ENCODE peak calls at places on chromosome 11, in five cellular contexts. O, D, H, U and K are unnamed samples.

GRCh38 chr11:4511846-4512245 is 29.4 kb downstream of the OR52K1 start:
- DNase-seq in O (no peak), D (no peak), H (no peak), U (no peak), K (no peak)

GRCh38 chr11:20599424-20600346 is at the start of gene SLC6A5:
- DNase-seq in O (no peak), D (no peak), H (no peak), U (peak; percentile 59), K (peak; percentile 13)

GRCh38 chr11:122098223-122098980 is 17.6 kb downstream of the BLID start:
- DNase-seq in O (no peak), D (no peak), H (no peak), U (no peak), K (no peak)

GRCh38 chr11:62865641-62866040 is 15.1 kb upstream of the SLC3A2 start:
- DNase-seq in O (no peak), D (no peak), H (no peak), U (no peak), K (no peak)

GRCh38 chr11:46719048-46719542 is at the start of gene F2:
- DNase-seq in O (no peak), D (no peak), H (no peak), U (no peak), K (no peak)

GRCh38 chr11:69972351-69972802 is 105.7 kb upstream of the ANO1 start:
- DNase-seq in O (no peak), D (no peak), H (peak; percentile 24), U (no peak), K (no peak)

GRCh38 chr11:7901319-7901854 is 29.7 kb downstream of the OR10A6 start:
- DNase-seq in O (no peak), D (no peak), H (no peak), U (no peak), K (no peak)

GRCh38 chr11:84594602-84595001 is 1032.5 kb downstream of the DLG2 start:
- DNase-seq in O (no peak), D (no peak), H (no peak), U (no peak), K (no peak)

GRCh38 chr11:47714554-47715081 is 551 bp downstream of the AGBL2 start:
- DNase-seq in O (no peak), D (no peak), H (no peak), U (no peak), K (no peak)

GRCh38 chr11:8285228-8285627 is 21.6 kb upstream of the LMO1 start:
- DNase-seq in O (no peak), D (no peak), H (no peak), U (no peak), K (no peak)

GRCh38 chr11:28318861-28319260 is 210.7 kb downstream of the METTL15 start:
- DNase-seq in O (no peak), D (no peak), H (no peak), U (no peak), K (no peak)

GRCh38 chr11:13009921-13010736 is 1.0 kb downstream of the RASSF10 start:
- DNase-seq in O (no peak), D (no peak), H (peak; percentile 53), U (no peak), K (no peak)

GRCh38 chr11:66100272-66101037 is 30.4 kb downstream of the PACS1 start:
- DNase-seq in O (peak; percentile 48), D (peak; percentile 15), H (peak; percentile 82), U (no peak), K (no peak)

GRCh38 chr11:80096736-80097135 is 655.9 kb upstream of the TENM4 start:
- DNase-seq in O (peak; percentile 92), D (no peak), H (no peak), U (no peak), K (peak; percentile 81)

GRCh38 chr11:124193221-124193945 is 10.2 kb downstream of the OR10D3 start:
- DNase-seq in O (no peak), D (no peak), H (no peak), U (no peak), K (no peak)

GRCh38 chr11:19359425-19360000 is 118.8 kb upstream of the E2F8 start:
- DNase-seq in O (no peak), D (no peak), H (no peak), U (no peak), K (no peak)

GRCh38 chr11:60367896-60368295 is 10.4 kb upstream of the MS4A7 start:
- DNase-seq in O (no peak), D (no peak), H (no peak), U (no peak), K (no peak)

GRCh38 chr11:114027941-114028340 is 31.6 kb upstream of the ZBTB16 start:
- DNase-seq in O (no peak), D (no peak), H (no peak), U (no peak), K (no peak)

GRCh38 chr11:119295178-119295577 is 21.8 kb downstream of the MCAM start:
- DNase-seq in O (no peak), D (no peak), H (no peak), U (no peak), K (no peak)

GRCh38 chr11:84273541-84273940 is 987.4 kb upstream of the CCDC90B start:
- DNase-seq in O (no peak), D (no peak), H (no peak), U (no peak), K (no peak)

GRCh38 chr11:134741453-134742227 is 329.6 kb upstream of the B3GAT1 start:
- DNase-seq in O (no peak), D (no peak), H (no peak), U (no peak), K (no peak)

GRCh38 chr11:47106839-47107520 is 69.7 kb downstream of the ARFGAP2 start:
- DNase-seq in O (no peak), D (no peak), H (no peak), U (no peak), K (no peak)

GRCh38 chr11:112364962-112365481 is 104.4 kb upstream of the PLET1 start:
- DNase-seq in O (no peak), D (no peak), H (no peak), U (no peak), K (peak; percentile 13)

GRCh38 chr11:129861702-129862107 is 33.7 kb downstream of the NFRKB start:
- DNase-seq in O (peak; percentile 94), D (no peak), H (no peak), U (no peak), K (peak; percentile 90)

GRCh38 chr11:120807414-120808150 is 216.3 kb upstream of the TBCEL start:
- DNase-seq in O (peak; percentile 100), D (no peak), H (no peak), U (no peak), K (peak; percentile 88)

DNA sequence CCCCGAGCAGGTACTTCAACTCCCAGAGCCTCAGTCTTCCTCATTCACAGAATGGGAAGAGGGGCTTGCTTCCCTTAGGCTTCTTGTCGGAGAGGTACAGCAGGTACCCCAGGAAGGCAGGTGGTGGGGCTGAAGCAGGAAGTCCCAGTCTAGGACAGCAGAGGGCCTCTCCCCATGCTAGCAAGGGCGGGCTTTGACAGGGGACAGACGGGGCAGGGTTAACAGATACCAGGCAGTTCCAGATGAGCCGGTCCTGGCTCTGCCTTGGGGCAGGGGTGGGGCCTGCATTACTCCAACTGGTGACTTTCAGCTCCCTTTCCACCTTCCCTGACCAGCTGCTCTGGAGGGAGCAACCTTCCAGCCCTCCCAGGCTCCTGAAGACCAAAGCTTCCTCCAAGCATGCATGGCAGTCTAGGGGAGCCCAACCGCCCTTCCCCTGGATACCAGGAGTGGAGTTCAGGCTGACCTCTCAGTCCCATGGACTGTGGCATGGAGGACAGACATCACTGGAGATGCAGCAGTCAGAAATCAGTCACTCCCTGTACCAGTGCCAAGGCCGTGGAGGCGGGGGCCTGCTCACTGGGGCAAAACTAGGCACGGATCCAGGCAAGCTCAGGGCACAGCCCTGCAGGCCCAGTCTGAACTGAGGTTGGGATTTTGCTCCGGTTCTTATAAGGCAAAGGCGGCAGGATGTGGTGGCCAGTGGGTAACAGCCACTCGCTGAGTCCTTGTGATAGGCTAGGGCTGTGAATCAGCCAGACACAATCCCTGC is 60.5 kb downstream of the NAT10 start:
- DNase-seq in O (no peak), D (no peak), H (no peak), U (peak; percentile 57), K (no peak)
- TF ChIP-seq CTCF in O (no peak), D (no peak), H (no peak), U (peak; percentile 33), K (peak; percentile 7)

GRCh38 chr11:108758458-108758857 is 93.6 kb downstream of the DDX10 start:
- DNase-seq in O (no peak), D (no peak), H (no peak), U (no peak), K (no peak)
- H3K4me3 ChIP-seq in O (no peak overlapping the region), D (no peak overlapping the region), H (no peak overlapping the region), U (no peak overlapping the region), K (no peak overlapping the region)

GRCh38 chr11:33622806-33623205 is 77.8 kb downstream of the C11orf91 start:
- DNase-seq in O (no peak), D (no peak), H (no peak), U (no peak), K (no peak)

GRCh38 chr11:33618956-33619355 is 81.7 kb downstream of the C11orf91 start:
- DNase-seq in O (no peak), D (no peak), H (no peak), U (no peak), K (no peak)

GRCh38 chr11:33618363-33618735 is 82.3 kb downstream of the C11orf91 start:
- DNase-seq in O (no peak), D (no peak), H (no peak), U (no peak), K (no peak)

GRCh38 chr11:33622231-33622630 is 78.4 kb downstream of the C11orf91 start:
- DNase-seq in O (no peak), D (no peak), H (no peak), U (no peak), K (peak; percentile 80)

DNA sequence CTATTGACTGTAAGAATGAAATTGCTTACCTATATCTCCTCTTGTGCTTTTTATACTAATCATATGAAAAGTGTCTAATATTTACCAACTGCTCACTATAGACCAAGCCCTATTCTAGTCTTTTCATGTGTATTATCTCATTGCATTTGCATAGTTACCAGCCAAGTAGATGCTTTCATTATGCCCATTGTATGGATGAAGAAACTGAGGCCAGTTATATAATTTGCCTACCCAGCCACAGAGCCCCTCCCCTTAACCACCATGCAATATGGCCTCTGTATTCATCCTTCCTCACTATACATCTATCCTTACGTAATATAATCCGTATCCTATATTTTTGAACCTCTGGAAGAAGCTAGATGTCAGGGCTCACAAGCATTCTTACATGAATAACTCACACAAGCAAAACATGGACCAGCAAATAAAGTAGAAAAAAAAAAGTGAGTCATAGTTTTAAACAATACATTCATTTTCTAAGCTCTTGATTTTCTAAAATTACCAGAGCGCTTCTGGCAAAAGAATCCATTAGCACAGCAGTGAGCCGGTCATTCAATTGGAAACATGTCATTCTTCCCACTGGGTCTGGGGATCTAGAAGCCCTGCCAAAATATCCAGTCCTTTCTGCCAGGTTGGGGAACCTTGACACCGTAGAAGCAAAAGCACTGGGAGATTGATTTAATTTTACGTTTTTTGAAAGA is 80.1 kb downstream of the C11orf91 start:
- DNase-seq in O (peak; percentile 47), D (no peak), H (no peak), U (no peak), K (peak; percentile 72)
- TF ChIP-seq CTCF in O (no peak), D (no peak), H (no peak), U (no peak), K (no peak)

DNA sequence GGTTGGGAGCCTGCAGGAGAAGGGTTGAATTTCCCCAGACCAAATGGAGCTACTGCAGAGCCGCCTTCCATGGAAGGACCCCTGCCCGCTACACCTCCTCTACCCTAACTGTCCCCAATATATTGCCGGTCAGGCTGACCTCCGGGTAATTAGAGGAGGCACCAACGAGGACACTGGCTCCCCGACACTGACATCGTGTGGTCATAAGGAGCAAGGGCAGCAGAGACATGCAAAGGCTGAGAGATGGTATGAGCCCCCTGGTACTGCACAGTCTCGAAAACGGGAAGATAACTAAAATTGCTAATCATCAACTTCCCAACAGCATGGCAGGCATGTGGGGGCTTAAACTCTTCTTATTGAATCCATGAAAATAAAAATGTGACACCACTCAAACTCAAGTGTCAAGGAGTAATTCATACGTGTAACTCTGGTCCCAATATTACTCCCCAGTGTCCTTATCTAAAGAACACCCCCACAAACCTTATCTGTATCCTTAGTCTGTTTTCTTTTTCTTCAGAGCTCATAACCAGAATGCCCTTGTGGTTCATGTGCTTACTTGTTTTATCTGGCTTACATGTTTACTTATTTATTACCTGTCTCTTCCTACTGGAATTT is 4.4 kb downstream of the CAVIN3 start:
- DNase-seq in O (no peak), D (no peak), H (peak; percentile 66), U (peak; percentile 66), K (no peak)
- H3K4me3 ChIP-seq in O (no peak overlapping the region), D (no peak overlapping the region), H (no peak overlapping the region), U (no peak overlapping the region), K (no peak overlapping the region)